ENCODE peak calls at places on chromosomes 12 and 14, in five cellular contexts. N is CD4-positive, alpha-beta T cell; O is left lung; W is HAP-1; K is AG09309. A is an unnamed sample.

GRCh38 chr14:58026967-58027366 is 125.0 kb downstream of the ARMH4 start:
- DNase-seq in N (no peak), O (no peak), W (no peak), K (no peak), A (no peak)

GRCh38 chr12:50222275-50222783 is 55.2 kb upstream of the CERS5 start:
- DNase-seq in O (no peak), W (peak), K (peak), N (no peak), A (no peak)

GRCh38 chr12:24902521-24903304 is 46.2 kb downstream of the BCAT1 start:
- DNase-seq in W (no peak), O (peak), K (no peak), N (no peak), A (no peak)

GRCh38 chr12:112456029-112456428 is 37.3 kb downstream of the PTPN11 start:
- DNase-seq in O (no peak), W (no peak), K (no peak), N (no peak), A (no peak)

GRCh38 chr14:20857630-20858261 is 33.4 kb upstream of the RNASE3 start:
- DNase-seq in N (peak), K (no peak), O (peak), W (peak), A (no peak)

GRCh38 chr14:53792909-53793308 is 163.7 kb downstream of the BMP4 start:
- DNase-seq in K (no peak), O (no peak), W (no peak), N (no peak), A (no peak)

GRCh38 chr14:100890044-100890443 is 13.5 kb downstream of the RTL1 start:
- DNase-seq in N (no peak), O (peak), K (no peak), W (no peak), A (peak)

GRCh38 chr12:88057994-88058718 is 29.0 kb upstream of the C12orf50 start:
- DNase-seq in K (no peak), W (no peak), N (no peak), O (no peak), A (no peak)

GRCh38 chr12:77795699-77796098 is 35.0 kb upstream of the NAV3 start:
- DNase-seq in W (no peak), N (no peak), O (no peak), K (no peak), A (no peak)

GRCh38 chr12:130444081-130444480 is 106.4 kb downstream of the PIWIL1 start:
- DNase-seq in W (no peak), O (no peak), N (no peak), K (no peak), A (no peak)

GRCh38 chr14:90140298-90140955 is 78.6 kb downstream of the KCNK13 start:
- DNase-seq in N (no peak), K (no peak), W (peak), O (no peak), A (no peak)

GRCh38 chr12:92943482-92944250 is 14.6 kb upstream of the EEA1 start:
- DNase-seq in K (no peak), W (no peak), O (no peak), N (no peak), A (no peak)

GRCh38 chr14:75711796-75712211 is 50.8 kb downstream of the TTLL5 start:
- DNase-seq in K (peak), N (no peak), O (peak), W (peak), A (peak)

GRCh38 chr12:54414191-54414525 is 4.9 kb downstream of the ITGA5 start:
- DNase-seq in O (no peak), K (no peak), N (no peak), W (no peak), A (no peak)

GRCh38 chr14:91732439-91732838 is 553 bp upstream of the CATSPERB start:
- DNase-seq in W (no peak), K (no peak), O (no peak), N (no peak), A (no peak)

GRCh38 chr14:103391048-103391447 is 5.8 kb downstream of the MARK3 start:
- DNase-seq in N (peak), O (no peak), W (peak), K (peak), A (no peak)

GRCh38 chr14:105206873-105207272 is 25.8 kb upstream of the NUDT14 start:
- DNase-seq in K (no peak), N (no peak), W (no peak), O (no peak), A (no peak)

GRCh38 chr12:107377596-107378385 is 284.4 kb upstream of the CRY1 start:
- DNase-seq in K (no peak), O (no peak), N (no peak), W (no peak), A (no peak)

GRCh38 chr12:21607701-21608100 is 3.1 kb upstream of the GYS2 start:
- DNase-seq in O (no peak), K (peak), N (no peak), W (no peak), A (no peak)

GRCh38 chr14:56482306-56482705 is 97.3 kb upstream of the TMEM260 start:
- DNase-seq in N (no peak), W (peak), K (no peak), O (no peak), A (no peak)

GRCh38 chr12:57471-57980 is 9.0 kb upstream of the IQSEC3 start:
- DNase-seq in N (no peak), W (no peak), K (no peak), O (no peak), A (no peak)

GRCh38 chr12:105705765-105706164 is 375.3 kb downstream of the C12orf75 start:
- DNase-seq in N (no peak), W (peak), K (no peak), O (no peak), A (no peak)

GRCh38 chr12:77946541-77947021 is 115.9 kb downstream of the NAV3 start:
- DNase-seq in W (no peak), N (no peak), O (no peak), K (no peak), A (no peak)

GRCh38 chr12:57276935-57277563 is 26.1 kb upstream of the STAC3 start:
- DNase-seq in W (peak), N (no peak), O (no peak), K (no peak), A (no peak)

GRCh38 chr14:62947291-62947690 is 98.0 kb downstream of the KCNH5 start:
- DNase-seq in N (no peak), W (no peak), O (no peak), K (no peak), A (no peak)

GRCh38 chr12:70920251-70920851 is at the start of gene PTPRR:
- DNase-seq in W (no peak), N (no peak), O (peak), K (no peak), A (no peak)

GRCh38 chr14:105999361-106000028 is 473.1 kb downstream of the TMEM121 start:
- DNase-seq in N (peak), O (peak), K (no peak), W (peak), A (no peak)

GRCh38 chr12:109131522-109132050 is 15.2 kb downstream of the ACACB start:
- DNase-seq in K (no peak), N (no peak), O (no peak), W (no peak), A (peak)

GRCh38 chr14:61147369-61147897 is 133.7 kb downstream of the TMEM30B start:
- DNase-seq in K (no peak), O (no peak), W (no peak), N (no peak), A (no peak)

GRCh38 chr12:76275511-76276093 is 72.6 kb downstream of the BBS10 start:
- DNase-seq in O (no peak), N (no peak), W (no peak), K (no peak), A (no peak)

GRCh38 chr12:67617619-67618018 is 30.9 kb upstream of the DYRK2 start:
- DNase-seq in N (no peak), K (no peak), W (no peak), O (no peak), A (no peak)

GRCh38 chr12:113310489-113310888 is 24.4 kb downstream of the SLC8B1 start:
- DNase-seq in W (peak), N (no peak), K (no peak), O (no peak), A (no peak)

GRCh38 chr14:99531221-99532096 is 50.2 kb downstream of the CCNK start:
- DNase-seq in N (no peak), K (no peak), O (no peak), W (no peak), A (no peak)

GRCh38 chr12:65420941-65421340 is 142.5 kb downstream of the MSRB3 start:
- DNase-seq in N (no peak), K (no peak), W (no peak), O (no peak), A (no peak)

GRCh38 chr12:68106160-68106559 is 53.4 kb downstream of the IFNG start:
- DNase-seq in N (no peak), K (peak), W (no peak), O (no peak), A (no peak)